ENCODE peak calls at places on chromosomes 1 and 21, in four cellular contexts. H is cardiac muscle cell, C is suprapubic skin, Q is GM12865. L is an unnamed sample.

GRCh38 chr1:21434394-21434793 is 5.5 kb upstream of the NBPF3 start:
- DNase-seq in Q (no peak), H (no peak), C (no peak), L (peak; percentile 60)

GRCh38 chr1:187203257-187203656 is 374.5 kb downstream of the PLA2G4A start:
- DNase-seq in C (no peak), H (no peak), Q (peak; percentile 3), L (no peak)

GRCh38 chr1:86972262-86972661 is 57.8 kb downstream of the HS2ST1 start:
- DNase-seq in H (no peak), C (no peak), Q (no peak), L (no peak)

GRCh38 chr1:182122855-182123254 is 61.3 kb upstream of the ZNF648 start:
- DNase-seq in Q (no peak), C (no peak), H (no peak), L (no peak)

GRCh38 chr1:1942753-1943656 is 23.9 kb upstream of the TMEM52 start:
- DNase-seq in H (no peak), Q (no peak), C (no peak), L (no peak)

GRCh38 chr1:212309967-212310366 is 24.8 kb downstream of the PPP2R5A start:
- DNase-seq in H (no peak), Q (no peak), C (no peak), L (no peak)

GRCh38 chr1:9453375-9454093 is 85.7 kb upstream of the SLC25A33 start:
- DNase-seq in H (no peak), C (no peak), Q (no peak), L (no peak)

GRCh38 chr21:33578959-33579542 is 9.4 kb downstream of the DONSON start:
- DNase-seq in C (no peak), H (no peak), Q (no peak), L (no peak)

GRCh38 chr21:33127154-33127893 is 57.4 kb downstream of the OLIG1 start:
- DNase-seq in H (peak; percentile 81), Q (peak; percentile 65), C (peak; percentile 69), L (no peak)

GRCh38 chr1:16111771-16112557 is 38.5 kb upstream of the FAM131C start:
- DNase-seq in Q (no peak), H (no peak), C (no peak), L (no peak)

GRCh38 chr1:160885080-160885479 is at the start of gene ITLN1:
- DNase-seq in H (no peak), Q (no peak), C (no peak), L (no peak)

GRCh38 chr1:25808481-25809244 is 8.7 kb downstream of the SELENON start:
- DNase-seq in H (no peak), Q (no peak), C (no peak), L (no peak)

GRCh38 chr1:3673381-3674099 is 21.2 kb downstream of the TP73 start:
- DNase-seq in Q (peak; percentile 90), C (no peak), H (no peak), L (no peak)

GRCh38 chr1:227944066-227944930 is 3.4 kb downstream of the WNT9A start:
- DNase-seq in C (peak; percentile 50), Q (no peak), H (no peak), L (peak; percentile 49)

GRCh38 chr1:23444104-23444533 is 19.6 kb upstream of the TCEA3 start:
- DNase-seq in Q (no peak), C (peak; percentile 93), H (no peak), L (no peak)

GRCh38 chr1:8166436-8166835 is 140.3 kb upstream of the ERRFI1 start:
- DNase-seq in H (no peak), C (no peak), Q (no peak), L (no peak)

GRCh38 chr1:158654570-158654969 is 31.9 kb downstream of the SPTA1 start:
- DNase-seq in H (peak; percentile 29), C (no peak), Q (no peak), L (no peak)

GRCh38 chr1:20716232-20716631 is 1.6 kb downstream of the KIF17 start:
- DNase-seq in H (no peak), Q (no peak), C (no peak), L (no peak)

GRCh38 chr21:41112740-41113692 is 54.9 kb upstream of the BACE2 start:
- DNase-seq in C (peak; percentile 75), H (peak; percentile 80), Q (peak; percentile 6), L (no peak)

GRCh38 chr1:230868736-230869385 is 540 bp upstream of the C1orf198 start:
- DNase-seq in C (peak; percentile 82), Q (peak; percentile 31), H (peak; percentile 84), L (peak; percentile 88)

GRCh38 chr1:163824006-163824405 is 502.3 kb downstream of the NUF2 start:
- DNase-seq in C (no peak), Q (no peak), H (no peak), L (no peak)

GRCh38 chr21:43323244-43324005 is 103.5 kb downstream of the SIK1 start:
- DNase-seq in Q (no peak), C (no peak), H (no peak), L (no peak)

GRCh38 chr1:201399018-201399351 is at the start of gene LAD1:
- DNase-seq in H (no peak), Q (no peak), C (no peak), L (no peak)

GRCh38 chr1:31694910-31695300 is 8.9 kb downstream of the COL16A1 start:
- DNase-seq in Q (no peak), H (no peak), C (no peak), L (no peak)

GRCh38 chr1:228273720-228274451 is 66.0 kb downstream of the OBSCN start:
- DNase-seq in C (no peak), Q (no peak), H (no peak), L (peak; percentile 81)

GRCh38 chr1:167082511-167083027 is 7.6 kb downstream of the GPA33 start:
- DNase-seq in C (no peak), H (no peak), Q (no peak), L (no peak)

GRCh38 chr1:30179942-30180543 is 543.3 kb downstream of the MATN1 start:
- DNase-seq in Q (no peak), C (no peak), H (no peak), L (no peak)

GRCh38 chr1:239922778-239923522 is 168.7 kb upstream of the FMN2 start:
- DNase-seq in Q (no peak), H (no peak), C (no peak), L (no peak)

GRCh38 chr21:42199488-42200463 is 19.2 kb upstream of the ABCG1 start:
- DNase-seq in C (no peak), Q (peak; percentile 48), H (no peak), L (peak; percentile 46)

GRCh38 chr1:235253219-235253640 is 74.7 kb downstream of the ARID4B start:
- DNase-seq in H (peak; percentile 74), C (peak; percentile 71), Q (peak; percentile 79), L (no peak)

GRCh38 chr1:39509360-39510009 is 18.0 kb downstream of the BMP8A start:
- DNase-seq in H (no peak), C (no peak), Q (peak; percentile 85), L (no peak)

GRCh38 chr1:87278791-87279190 is 49.9 kb upstream of the LMO4 start:
- DNase-seq in C (no peak), H (no peak), Q (no peak), L (no peak)

GRCh38 chr1:176854134-176854533 is 310.4 kb downstream of the ASTN1 start:
- DNase-seq in Q (no peak), C (no peak), H (no peak), L (no peak)

GRCh38 chr1:157870477-157870876 is 28.9 kb upstream of the CD5L start:
- DNase-seq in H (no peak), Q (no peak), C (no peak), L (no peak)

GRCh38 chr1:3516911-3517310 is 62.4 kb downstream of the ARHGEF16 start:
- DNase-seq in C (no peak), H (no peak), Q (no peak), L (no peak)

GRCh38 chr1:32769524-32770220 is 47.5 kb downstream of the YARS1 start:
- DNase-seq in Q (no peak), H (no peak), C (no peak), L (no peak)

GRCh38 chr1:160206421-160207117 is 1.4 kb downstream of the PEA15 start:
- DNase-seq in C (no peak), H (no peak), Q (peak; percentile 25), L (no peak)

GRCh38 chr1:108814343-108815125 is 42.4 kb downstream of the AKNAD1 start:
- DNase-seq in H (no peak), C (no peak), Q (no peak), L (no peak)

GRCh38 chr1:55476445-55477015 is 261.4 kb upstream of the USP24 start:
- DNase-seq in H (no peak), Q (no peak), C (no peak), L (no peak)

GRCh38 chr1:55480396-55480795 is 265.2 kb upstream of the USP24 start:
- DNase-seq in Q (no peak), C (no peak), H (no peak), L (no peak)

GRCh38 chr1:55477953-55478352 is 262.8 kb upstream of the USP24 start:
- DNase-seq in Q (no peak), C (no peak), H (no peak), L (no peak)

GRCh38 chr1:55479970-55480369 is 264.8 kb upstream of the USP24 start:
- DNase-seq in Q (no peak), H (no peak), C (no peak), L (no peak)

GRCh38 chr1:55478742-55479141 is 263.6 kb upstream of the USP24 start:
- DNase-seq in H (peak; percentile 8), C (no peak), Q (peak; percentile 11), L (no peak)
- TF ChIP-seq CTCF in H (peak; percentile 29), C (no peak), Q (peak; percentile 17), L (peak; percentile 34)

GRCh38 chr1:196609114-196609737 is 986 bp upstream of the KCNT2 start:
- DNase-seq in C (no peak), Q (peak; percentile 6), H (peak; percentile 68), L (no peak)
- TF ChIP-seq CTCF in C (no peak), Q (no peak), H (no peak), L (no peak)

DNA sequence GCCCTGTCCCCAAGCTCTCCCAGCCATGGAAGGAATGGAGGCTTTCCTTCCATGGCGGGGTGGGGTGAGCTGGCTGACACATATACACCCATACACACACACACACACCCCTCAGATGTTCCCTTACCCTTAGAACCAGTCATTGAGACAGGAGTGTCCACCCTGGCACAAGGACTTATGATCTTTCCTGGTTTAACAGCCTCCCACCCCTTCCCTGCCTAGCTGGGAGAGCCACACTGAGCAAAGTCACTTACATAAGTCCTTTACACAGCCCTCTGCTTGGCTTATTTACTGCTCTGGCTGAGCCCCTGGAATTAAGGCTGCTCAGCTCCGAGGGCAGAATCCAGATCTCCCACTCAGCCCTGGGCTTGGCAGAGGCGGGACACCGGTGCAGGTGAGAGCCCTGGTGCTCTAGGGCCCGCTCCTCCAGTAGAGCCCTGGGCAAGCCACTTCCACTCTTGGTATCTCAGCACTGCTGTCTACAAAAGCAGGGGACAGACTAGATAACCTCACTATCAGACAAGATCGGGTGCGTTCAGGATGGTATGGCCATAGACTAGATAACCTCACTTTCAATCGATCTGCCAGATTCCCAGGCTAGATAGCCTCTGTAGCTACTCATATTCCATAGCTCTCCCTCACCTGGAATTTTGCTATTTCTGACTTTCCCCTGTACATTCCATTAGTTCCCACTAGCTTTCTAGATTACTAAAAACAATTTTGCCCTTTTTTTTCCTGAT is 16.7 kb downstream of the SLC6A9 start:
- DNase-seq in Q (no peak), C (no peak), H (no peak), L (no peak)
- TF ChIP-seq CTCF in Q (no peak), C (no peak), H (no peak), L (no peak)

DNA sequence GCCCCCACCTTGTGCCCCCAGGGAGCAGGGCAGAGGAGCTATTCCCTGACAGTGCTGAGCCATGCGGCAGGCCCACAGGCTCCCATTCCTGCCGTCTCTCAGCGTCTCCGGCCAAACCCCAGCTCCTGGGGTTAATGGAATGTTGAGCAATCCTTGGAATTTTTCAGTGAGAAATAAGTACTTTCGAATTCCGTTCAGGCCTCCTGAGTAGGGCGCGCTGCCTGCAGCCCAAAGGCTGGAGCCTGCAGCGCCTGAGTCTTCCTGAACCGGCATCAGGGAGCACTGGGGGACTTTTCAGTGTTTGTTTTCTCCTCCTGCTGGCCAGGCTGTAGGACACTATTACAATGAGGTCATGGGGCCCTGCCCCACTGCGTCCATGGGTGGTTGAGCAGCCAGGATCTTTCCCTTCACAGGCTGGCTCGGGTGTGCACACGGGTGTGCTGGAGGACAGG is 33.3 kb upstream of the CSF1 start:
- DNase-seq in C (peak; percentile 78), H (peak; percentile 47), Q (no peak), L (peak; percentile 91)
- TF ChIP-seq CTCF in C (peak; percentile 37), H (peak; percentile 40), Q (no peak), L (peak; percentile 36)

L was measured in osteocyte.